ENCODE peak calls at places on chromosomes 12 and 14, in eight cellular contexts. One of them, this sample, is unnamed.

GRCh38 chr12:64180951-64181350 is 41.1 kb downstream of the KICS2 start:
- DNase-seq in left ventricle myocardium inferior: no peak
- DNase-seq in uterus: no peak
- DNase-seq in skeletal muscle cell: no peak
- DNase-seq in GM23338: no peak
- DNase-seq in fibroblast of lung: peak
- DNase-seq in CD4-positive, alpha-beta memory T cell: no peak
- DNase-seq in H7: no peak
- DNase-seq in this sample: no peak

GRCh38 chr14:39267592-39268112 is 33.9 kb downstream of the MIA2 start:
- DNase-seq in left ventricle myocardium inferior: no peak
- DNase-seq in GM23338: peak
- DNase-seq in skeletal muscle cell: no peak
- DNase-seq in CD4-positive, alpha-beta memory T cell: peak
- DNase-seq in fibroblast of lung: no peak
- DNase-seq in H7: no peak
- DNase-seq in uterus: no peak
- DNase-seq in this sample: no peak

GRCh38 chr12:120959111-120959878 is 19.0 kb upstream of the HNF1A start:
- DNase-seq in uterus: no peak
- DNase-seq in H7: no peak
- DNase-seq in GM23338: no peak
- DNase-seq in left ventricle myocardium inferior: no peak
- DNase-seq in fibroblast of lung: no peak
- DNase-seq in CD4-positive, alpha-beta memory T cell: no peak
- DNase-seq in skeletal muscle cell: no peak
- DNase-seq in this sample: peak

GRCh38 chr12:24380122-24380521 is 430.7 kb upstream of the SOX5 start:
- DNase-seq in CD4-positive, alpha-beta memory T cell: no peak
- DNase-seq in left ventricle myocardium inferior: no peak
- DNase-seq in fibroblast of lung: no peak
- DNase-seq in skeletal muscle cell: no peak
- DNase-seq in uterus: no peak
- DNase-seq in H7: peak
- DNase-seq in GM23338: peak
- DNase-seq in this sample: no peak

GRCh38 chr12:288687-289086 is 26.1 kb upstream of the SLC6A13 start:
- DNase-seq in left ventricle myocardium inferior: peak
- DNase-seq in GM23338: no peak
- DNase-seq in CD4-positive, alpha-beta memory T cell: no peak
- DNase-seq in H7: no peak
- DNase-seq in fibroblast of lung: peak
- DNase-seq in skeletal muscle cell: no peak
- DNase-seq in uterus: no peak
- DNase-seq in this sample: no peak

GRCh38 chr14:70662816-70663215 is 21.1 kb downstream of the TTC9 start:
- DNase-seq in skeletal muscle cell: no peak
- DNase-seq in H7: no peak
- DNase-seq in fibroblast of lung: no peak
- DNase-seq in GM23338: no peak
- DNase-seq in left ventricle myocardium inferior: no peak
- DNase-seq in CD4-positive, alpha-beta memory T cell: no peak
- DNase-seq in uterus: no peak
- DNase-seq in this sample: no peak

GRCh38 chr12:16585781-16586180 is 20.2 kb downstream of the LMO3 start:
- DNase-seq in left ventricle myocardium inferior: no peak
- DNase-seq in fibroblast of lung: no peak
- DNase-seq in H7: no peak
- DNase-seq in CD4-positive, alpha-beta memory T cell: no peak
- DNase-seq in uterus: no peak
- DNase-seq in skeletal muscle cell: no peak
- DNase-seq in GM23338: no peak
- DNase-seq in this sample: no peak

GRCh38 chr14:73739174-73739898 is 25.2 kb upstream of the PNMA1 start:
- DNase-seq in left ventricle myocardium inferior: no peak
- DNase-seq in GM23338: no peak
- DNase-seq in skeletal muscle cell: no peak
- DNase-seq in CD4-positive, alpha-beta memory T cell: peak
- DNase-seq in uterus: no peak
- DNase-seq in fibroblast of lung: no peak
- DNase-seq in H7: no peak
- DNase-seq in this sample: no peak

GRCh38 chr12:49706351-49707126 is 666 bp downstream of the FMNL3 start:
- DNase-seq in CD4-positive, alpha-beta memory T cell: no peak
- DNase-seq in H7: peak
- DNase-seq in left ventricle myocardium inferior: peak
- DNase-seq in fibroblast of lung: peak
- DNase-seq in skeletal muscle cell: no peak
- DNase-seq in GM23338: peak
- DNase-seq in uterus: peak
- DNase-seq in this sample: peak

GRCh38 chr12:3493225-3494049 is 2.4 kb downstream of the PRMT8 start:
- DNase-seq in GM23338: peak
- DNase-seq in left ventricle myocardium inferior: peak
- DNase-seq in CD4-positive, alpha-beta memory T cell: no peak
- DNase-seq in H7: peak
- DNase-seq in skeletal muscle cell: no peak
- DNase-seq in fibroblast of lung: no peak
- DNase-seq in uterus: no peak
- DNase-seq in this sample: no peak

GRCh38 chr12:66733321-66733720 is 54.4 kb upstream of the GRIP1 start:
- DNase-seq in fibroblast of lung: no peak
- DNase-seq in GM23338: no peak
- DNase-seq in H7: no peak
- DNase-seq in CD4-positive, alpha-beta memory T cell: no peak
- DNase-seq in left ventricle myocardium inferior: no peak
- DNase-seq in skeletal muscle cell: no peak
- DNase-seq in uterus: no peak
- DNase-seq in this sample: no peak

GRCh38 chr12:102372112-102372511 is 108.3 kb downstream of the IGF1 start:
- DNase-seq in uterus: no peak
- DNase-seq in skeletal muscle cell: no peak
- DNase-seq in fibroblast of lung: peak
- DNase-seq in GM23338: no peak
- DNase-seq in left ventricle myocardium inferior: no peak
- DNase-seq in H7: no peak
- DNase-seq in CD4-positive, alpha-beta memory T cell: no peak
- DNase-seq in this sample: no peak

GRCh38 chr14:57066887-57067513 is 201.7 kb downstream of the EXOC5 start:
- DNase-seq in uterus: no peak
- DNase-seq in left ventricle myocardium inferior: no peak
- DNase-seq in CD4-positive, alpha-beta memory T cell: no peak
- DNase-seq in skeletal muscle cell: no peak
- DNase-seq in H7: peak
- DNase-seq in fibroblast of lung: peak
- DNase-seq in GM23338: peak
- DNase-seq in this sample: no peak

GRCh38 chr12:118986043-118986442 is 4.7 kb downstream of the SRRM4 start:
- DNase-seq in CD4-positive, alpha-beta memory T cell: no peak
- DNase-seq in fibroblast of lung: no peak
- DNase-seq in GM23338: peak
- DNase-seq in left ventricle myocardium inferior: no peak
- DNase-seq in skeletal muscle cell: no peak
- DNase-seq in H7: peak
- DNase-seq in uterus: no peak
- DNase-seq in this sample: no peak
- H3K4me3 ChIP-seq in CD4-positive, alpha-beta memory T cell: no peak
- H3K4me3 ChIP-seq in fibroblast of lung: no peak
- H3K4me3 ChIP-seq in GM23338: no peak
- H3K4me3 ChIP-seq in left ventricle myocardium inferior: no peak
- H3K4me3 ChIP-seq in skeletal muscle cell: no peak
- H3K4me3 ChIP-seq in H7: no peak
- H3K4me3 ChIP-seq in uterus: no peak
- H3K4me3 ChIP-seq in this sample: no peak

GRCh38 chr12:6792522-6793201 is 3.3 kb downstream of the CD4 start:
- DNase-seq in uterus: no peak
- DNase-seq in skeletal muscle cell: no peak
- DNase-seq in GM23338: no peak
- DNase-seq in CD4-positive, alpha-beta memory T cell: peak
- DNase-seq in left ventricle myocardium inferior: peak
- DNase-seq in H7: peak
- DNase-seq in fibroblast of lung: peak
- DNase-seq in this sample: no peak
- H3K4me3 ChIP-seq in uterus: no peak
- H3K4me3 ChIP-seq in skeletal muscle cell: no peak
- H3K4me3 ChIP-seq in GM23338: no peak
- H3K4me3 ChIP-seq in CD4-positive, alpha-beta memory T cell: peak
- H3K4me3 ChIP-seq in left ventricle myocardium inferior: peak
- H3K4me3 ChIP-seq in H7: no peak
- H3K4me3 ChIP-seq in fibroblast of lung: peak
- H3K4me3 ChIP-seq in this sample: no peak

GRCh38 chr12:31370645-31371620 is 45.0 kb upstream of the SINHCAF start:
- DNase-seq in left ventricle myocardium inferior: no peak
- DNase-seq in fibroblast of lung: no peak
- DNase-seq in skeletal muscle cell: no peak
- DNase-seq in H7: peak
- DNase-seq in uterus: no peak
- DNase-seq in GM23338: peak
- DNase-seq in CD4-positive, alpha-beta memory T cell: no peak
- DNase-seq in this sample: peak
- H3K4me3 ChIP-seq in left ventricle myocardium inferior: peak
- H3K4me3 ChIP-seq in fibroblast of lung: no peak
- H3K4me3 ChIP-seq in skeletal muscle cell: no peak
- H3K4me3 ChIP-seq in H7: peak
- H3K4me3 ChIP-seq in uterus: peak
- H3K4me3 ChIP-seq in GM23338: peak
- H3K4me3 ChIP-seq in CD4-positive, alpha-beta memory T cell: no peak
- H3K4me3 ChIP-seq in this sample: no peak

DNA sequence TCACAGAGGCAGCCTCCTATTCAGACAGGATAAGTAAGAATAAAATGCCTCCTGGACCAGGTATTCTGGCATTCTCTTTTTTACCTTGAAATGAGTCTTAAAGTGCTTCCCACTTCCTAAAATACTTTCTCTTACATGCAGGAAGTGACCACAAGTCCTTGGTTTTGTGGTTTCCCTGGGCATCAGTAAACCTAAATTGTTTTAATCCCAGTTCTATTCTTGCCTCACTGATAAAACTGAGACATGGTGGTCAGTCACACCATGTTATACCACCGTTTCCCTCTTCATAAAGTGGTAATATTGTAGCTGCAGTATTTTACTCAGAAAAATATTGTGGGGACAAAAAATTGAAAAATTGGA is 1.2 kb upstream of the SALL2 start:
- DNase-seq in left ventricle myocardium inferior: no peak
- DNase-seq in fibroblast of lung: no peak
- DNase-seq in skeletal muscle cell: no peak
- DNase-seq in CD4-positive, alpha-beta memory T cell: no peak
- DNase-seq in H7: no peak
- DNase-seq in uterus: no peak
- DNase-seq in GM23338: no peak
- DNase-seq in this sample: no peak
- H3K4me3 ChIP-seq in left ventricle myocardium inferior: no peak
- H3K4me3 ChIP-seq in fibroblast of lung: no peak
- H3K4me3 ChIP-seq in skeletal muscle cell: no peak
- H3K4me3 ChIP-seq in CD4-positive, alpha-beta memory T cell: no peak
- H3K4me3 ChIP-seq in H7: no peak
- H3K4me3 ChIP-seq in uterus: no peak
- H3K4me3 ChIP-seq in GM23338: peak
- H3K4me3 ChIP-seq in this sample: no peak

DNA sequence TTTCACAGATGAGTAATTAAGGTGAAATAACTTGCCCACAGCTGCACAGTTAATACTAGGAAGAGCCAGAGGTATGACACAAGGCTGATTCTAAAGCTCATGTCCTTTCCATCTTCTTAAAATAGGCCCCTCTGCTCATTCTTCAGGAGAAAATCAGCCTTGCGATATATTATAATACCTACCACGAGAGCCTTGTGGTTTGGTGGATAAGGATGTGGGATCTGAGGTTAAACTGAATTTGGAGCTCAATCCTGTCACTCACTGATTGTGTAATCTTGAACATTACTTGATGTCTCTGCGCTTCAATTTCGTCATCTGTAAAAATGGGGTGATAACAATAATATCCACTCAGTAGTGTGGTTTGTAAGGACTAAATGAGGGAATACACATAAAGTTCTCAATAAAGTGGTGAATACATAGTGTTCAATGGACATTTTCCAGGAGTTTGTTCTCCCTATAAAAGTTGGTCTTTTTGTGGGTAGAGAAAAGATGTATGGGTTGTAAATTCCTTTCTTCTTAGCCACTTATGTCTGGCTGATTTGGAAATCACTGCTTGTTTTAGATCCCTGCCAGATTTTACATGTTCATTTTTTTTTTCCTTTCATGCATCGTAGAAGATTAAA is 25.1 kb upstream of the ATP2B1 start:
- DNase-seq in skeletal muscle cell: peak
- DNase-seq in left ventricle myocardium inferior: no peak
- DNase-seq in fibroblast of lung: peak
- DNase-seq in CD4-positive, alpha-beta memory T cell: no peak
- DNase-seq in uterus: no peak
- DNase-seq in GM23338: no peak
- DNase-seq in H7: no peak
- DNase-seq in this sample: no peak
- H3K4me3 ChIP-seq in skeletal muscle cell: no peak
- H3K4me3 ChIP-seq in left ventricle myocardium inferior: no peak
- H3K4me3 ChIP-seq in fibroblast of lung: no peak
- H3K4me3 ChIP-seq in CD4-positive, alpha-beta memory T cell: no peak
- H3K4me3 ChIP-seq in uterus: no peak
- H3K4me3 ChIP-seq in GM23338: no peak
- H3K4me3 ChIP-seq in H7: no peak
- H3K4me3 ChIP-seq in this sample: no peak

This sample was measured in mucosa of descending colon.